ENCODE peak calls at places on chromosomes 1 and 21, in four cellular contexts. P is SK-N-MC; V is tibial artery; C is CD8-positive, alpha-beta T cell. K is an unnamed sample.

GRCh38 chr21:40011371-40011770 is 144.1 kb downstream of the PCP4 start:
- DNase-seq in P (no peak), C (no peak), V (no peak), K (no peak)

GRCh38 chr1:186143521-186143920 is 231.5 kb downstream of the TPR start:
- DNase-seq in C (no peak), V (no peak), P (no peak), K (no peak)

GRCh38 chr1:78483903-78484302 is 6.9 kb upstream of the PTGFR start:
- DNase-seq in C (no peak), V (no peak), P (no peak), K (no peak)

GRCh38 chr21:43727571-43728466 is 8.9 kb downstream of the PDXK start:
- DNase-seq in C (no peak), P (no peak), V (peak), K (no peak)

GRCh38 chr1:180249725-180250498 is 19.8 kb downstream of the LHX4 start:
- DNase-seq in V (peak), C (no peak), P (no peak), K (no peak)

GRCh38 chr1:184843732-184844495 is 89.3 kb upstream of the EDEM3 start:
- DNase-seq in C (peak), V (no peak), P (no peak), K (peak)

GRCh38 chr1:162300057-162300917 is 76.4 kb downstream of the SPATA46 start:
- DNase-seq in C (no peak), P (no peak), V (no peak), K (no peak)

GRCh38 chr1:201728731-201729130 is 100.2 kb upstream of the IPO9 start:
- DNase-seq in C (no peak), P (no peak), V (no peak), K (no peak)

GRCh38 chr21:43919871-43920801 is 55.1 kb downstream of the AGPAT3 start:
- DNase-seq in V (no peak), P (no peak), C (no peak), K (no peak)

GRCh38 chr1:152109998-152110294 is 5.3 kb downstream of the TCHH start:
- DNase-seq in V (no peak), P (no peak), C (no peak), K (no peak)

GRCh38 chr1:40039245-40039756 is 1.2 kb upstream of the CAP1 start:
- DNase-seq in P (no peak), C (no peak), V (peak), K (no peak)

GRCh38 chr1:232328496-232329102 is 301.3 kb downstream of the SIPA1L2 start:
- DNase-seq in P (no peak), C (no peak), V (no peak), K (no peak)

GRCh38 chr1:112889052-112889451 is 66.9 kb downstream of the SLC16A1 start:
- DNase-seq in C (no peak), P (no peak), V (no peak), K (no peak)

GRCh38 chr1:58583496-58583895 is 6.4 kb upstream of the TACSTD2 start:
- DNase-seq in V (no peak), P (no peak), C (no peak), K (no peak)
- H3K4me3 ChIP-seq in V (no peak), P (no peak), C (no peak), K (no peak)

GRCh38 chr1:190169311-190170067 is 308.2 kb downstream of the BRINP3 start:
- DNase-seq in V (no peak), P (no peak), C (no peak), K (no peak)

GRCh38 chr1:190172636-190173410 is 304.8 kb downstream of the BRINP3 start:
- DNase-seq in P (no peak), V (no peak), C (no peak), K (no peak)

GRCh38 chr1:190170321-190170720 is 307.3 kb downstream of the BRINP3 start:
- DNase-seq in P (no peak), C (no peak), V (no peak), K (no peak)

GRCh38 chr1:190168893-190169292 is 308.8 kb downstream of the BRINP3 start:
- DNase-seq in V (no peak), C (no peak), P (no peak), K (no peak)

DNA sequence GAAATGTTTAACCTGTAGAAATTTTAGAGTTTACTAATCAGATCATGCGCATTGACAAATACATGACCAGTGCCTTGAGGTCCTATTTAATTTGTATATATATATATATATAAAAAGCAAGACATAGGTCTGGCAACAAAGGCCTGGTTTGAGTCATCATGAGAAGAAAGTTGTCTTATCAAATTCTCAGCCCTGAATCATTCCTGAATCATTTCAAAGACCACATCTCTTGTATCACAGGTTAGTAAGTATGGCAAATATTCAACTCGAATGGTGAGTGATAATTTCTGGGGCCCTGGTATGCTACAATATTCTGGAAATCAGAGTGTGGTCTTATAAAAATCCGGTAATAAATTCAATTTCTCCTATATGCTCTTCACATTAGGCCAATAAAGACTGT is 309.5 kb downstream of the BRINP3 start:
- DNase-seq in C (no peak), V (no peak), P (no peak), K (no peak)
- H3K4me3 ChIP-seq in C (no peak), V (no peak), P (no peak), K (no peak)

GRCh38 chr1:240247899-240248298 is 156.2 kb downstream of the FMN2 start:
- DNase-seq in V (no peak), C (no peak), P (no peak), K (no peak)

GRCh38 chr1:240244968-240245628 is 153.4 kb downstream of the FMN2 start:
- DNase-seq in C (no peak), V (no peak), P (no peak), K (no peak)

GRCh38 chr1:240242601-240243144 is 151.0 kb downstream of the FMN2 start:
- DNase-seq in P (no peak), V (no peak), C (no peak), K (no peak)

GRCh38 chr1:240241278-240241677 is 149.6 kb downstream of the FMN2 start:
- DNase-seq in V (no peak), C (no peak), P (no peak), K (no peak)

GRCh38 chr1:240245629-240246020 is 153.9 kb downstream of the FMN2 start:
- DNase-seq in P (no peak), V (no peak), C (no peak), K (no peak)
- H3K4me3 ChIP-seq in P (no peak), V (no peak), C (no peak), K (no peak)

DNA sequence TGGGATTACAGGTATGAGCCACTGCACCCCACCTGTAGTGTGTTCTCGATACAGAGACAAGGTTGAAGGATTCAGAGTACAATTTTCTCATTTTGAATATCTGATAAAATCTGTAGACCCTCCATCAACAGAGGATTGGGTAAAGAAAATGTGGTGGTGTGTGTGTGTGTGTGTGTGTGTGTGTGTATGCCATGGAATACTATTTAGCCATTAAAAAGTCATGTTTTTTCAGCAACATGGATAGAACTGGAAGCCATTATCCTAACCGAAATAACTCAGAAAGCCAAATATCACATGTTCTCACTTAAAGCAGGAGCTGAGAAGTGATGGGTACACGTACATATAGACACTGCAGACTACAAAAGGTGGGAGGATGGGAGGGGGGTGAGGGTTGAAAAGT is 57.9 kb downstream of the TRAF5 start:
- DNase-seq in P (no peak), C (no peak), V (no peak), K (no peak)
- H3K4me3 ChIP-seq in P (no peak), C (no peak), V (no peak), K (no peak)

GRCh38 chr21:33268736-33269441 is 2.7 kb downstream of the IL10RB start:
- DNase-seq in P (no peak), C (no peak), V (no peak), K (no peak)
- H3K4me3 ChIP-seq in P (no peak), C (no peak), V (no peak), K (no peak)

GRCh38 chr21:38228115-38228514 is 28.7 kb upstream of the KCNJ15 start:
- DNase-seq in P (no peak), V (no peak), C (no peak), K (no peak)
- H3K4me3 ChIP-seq in P (no peak), V (no peak), C (no peak), K (no peak)

DNA sequence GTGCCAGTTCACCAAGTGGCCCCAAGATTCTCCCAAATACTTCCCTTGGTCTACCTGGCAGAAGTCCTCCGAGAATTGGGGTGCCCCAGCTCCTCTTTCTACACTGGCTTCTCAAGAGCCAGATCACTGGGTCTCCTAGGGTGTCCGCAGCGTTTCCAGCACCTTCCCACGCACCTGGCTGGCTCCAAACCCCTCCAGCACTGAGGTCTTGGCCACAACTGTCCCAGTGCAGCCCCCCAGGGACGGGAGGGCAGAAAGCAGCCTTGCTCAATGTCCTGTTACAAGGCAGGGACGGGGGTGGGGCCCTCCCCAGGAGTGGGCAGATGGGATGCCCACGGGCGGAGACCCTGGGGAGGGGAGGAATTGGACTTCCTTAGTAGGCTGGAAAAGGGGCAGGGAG is 1.1 kb downstream of the ECE1 start:
- DNase-seq in P (no peak), V (peak), C (no peak), K (no peak)
- H3K4me3 ChIP-seq in P (peak), V (peak), C (peak), K (peak)

GRCh38 chr1:219928791-219929118 is 398 bp upstream of the SLC30A10 start:
- DNase-seq in C (no peak), V (no peak), P (no peak), K (peak)
- H3K4me3 ChIP-seq in C (no peak), V (peak), P (no peak), K (peak)

GRCh38 chr1:153609585-153609907 is 3.4 kb downstream of the S100A16 start:
- DNase-seq in V (no peak), P (no peak), C (no peak), K (no peak)
- H3K4me3 ChIP-seq in V (peak), P (no peak), C (no peak), K (peak)

K was measured in esophagus muscularis mucosa.